ENCODE peak calls at places on chromosomes 6 and 20, in nine cellular contexts. J is progenitor cell of endocrine pancreas, K is foreskin keratinocyte, S is PC-3, G is thoracic aorta, N is cardiac muscle cell, A is choroid plexus epithelial cell, C is neural progenitor cell, M is colonic mucosa. I is an unnamed sample.
A peak's percentile ranks its signal among the peaks of the same experiment; 100 is the strongest.

GRCh38 chr20:35079472-35080347 is 12.9 kb downstream of the TRPC4AP start:
- DNase-seq in J (no peak), K (no peak), S (no peak), G (no peak), N (no peak), A (no peak), C (no peak), M (no peak), I (no peak)

GRCh38 chr20:3119044-3119443 is 34.5 kb upstream of the AVP start:
- DNase-seq in J (no peak), K (no peak), S (no peak), G (no peak), N (no peak), A (no peak), C (no peak), M (no peak), I (no peak)

GRCh38 chr6:130862370-130862769 is 35.2 kb downstream of the SMLR1 start:
- DNase-seq in J (no peak), K (no peak), S (no peak), G (no peak), N (no peak), A (no peak), C (no peak), M (no peak), I (no peak)

GRCh38 chr6:16319813-16320532 is 81.6 kb downstream of the GMPR start:
- DNase-seq in J (no peak), K (peak; percentile 75), S (peak; percentile 83), G (peak; percentile 72), N (peak; percentile 74), A (peak; percentile 93), C (no peak), M (peak; percentile 40), I (peak; percentile 94)

GRCh38 chr20:11682285-11682684 is 235.4 kb upstream of the BTBD3 start:
- DNase-seq in J (no peak), K (no peak), S (no peak), G (no peak), N (no peak), A (no peak), C (no peak), M (no peak), I (no peak)

GRCh38 chr20:32971703-32972161 is 32.5 kb downstream of the SUN5 start:
- DNase-seq in J (no peak), K (no peak), S (no peak), G (no peak), N (peak; percentile 69), A (peak; percentile 19), C (peak; percentile 26), M (peak; percentile 15), I (no peak)

GRCh38 chr6:148166339-148166949 is 176.2 kb upstream of the SASH1 start:
- DNase-seq in J (no peak), K (no peak), S (peak; percentile 70), G (no peak), N (peak; percentile 55), A (peak; percentile 83), C (peak; percentile 61), M (no peak), I (no peak)

GRCh38 chr6:39932386-39932785 is 1.9 kb downstream of the MOCS1 start:
- DNase-seq in J (no peak), K (no peak), S (no peak), G (no peak), N (no peak), A (no peak), C (no peak), M (no peak), I (no peak)

GRCh38 chr6:18154507-18155272 is at the start of gene TPMT:
- DNase-seq in J (peak; percentile 97), K (no peak), S (peak; percentile 16), G (no peak), N (no peak), A (no peak), C (peak; percentile 97), M (peak; percentile 99), I (no peak)

GRCh38 chr6:140548379-140548778 is 1173.9 kb upstream of the CITED2 start:
- DNase-seq in J (no peak), K (no peak), S (no peak), G (no peak), N (no peak), A (no peak), C (no peak), M (no peak), I (no peak)

GRCh38 chr6:112234596-112234995 is 19.8 kb downstream of the LAMA4 start:
- DNase-seq in J (no peak), K (no peak), S (no peak), G (no peak), N (no peak), A (peak; percentile 77), C (no peak), M (no peak), I (no peak)

GRCh38 chr6:83889625-83890024 is 30.1 kb downstream of the CYB5R4 start:
- DNase-seq in J (no peak), K (no peak), S (no peak), G (no peak), N (no peak), A (no peak), C (no peak), M (no peak), I (no peak)

GRCh38 chr6:83853968-83854501 is 875 bp downstream of the RIPPLY2 start:
- DNase-seq in J (no peak), K (no peak), S (no peak), G (no peak), N (no peak), A (no peak), C (peak; percentile 52), M (no peak), I (no peak)

GRCh38 chr20:7770046-7770445 is 170.2 kb downstream of the HAO1 start:
- DNase-seq in J (no peak), K (no peak), S (no peak), G (no peak), N (no peak), A (no peak), C (no peak), M (no peak), I (no peak)

GRCh38 chr6:42674780-42675179 is 47.6 kb downstream of the PRPH2 start:
- DNase-seq in J (no peak), K (no peak), S (no peak), G (no peak), N (no peak), A (no peak), C (no peak), M (no peak), I (no peak)

GRCh38 chr6:4351857-4352669 is 216.7 kb upstream of the ECI2 start:
- DNase-seq in J (no peak), K (peak; percentile 80), S (peak; percentile 88), G (peak; percentile 56), N (no peak), A (peak; percentile 91), C (peak; percentile 14), M (peak; percentile 32), I (peak; percentile 90)

GRCh38 chr6:158285321-158285960 is 26.8 kb upstream of the TULP4 start:
- DNase-seq in J (no peak), K (no peak), S (no peak), G (no peak), N (no peak), A (peak; percentile 24), C (peak; percentile 31), M (no peak), I (no peak)

GRCh38 chr20:47215653-47216397 is 140.7 kb downstream of the ZMYND8 start:
- DNase-seq in J (no peak), K (no peak), S (no peak), G (no peak), N (no peak), A (no peak), C (no peak), M (no peak), I (no peak)

GRCh38 chr6:25627001-25627400 is 25.0 kb upstream of the SCGN start:
- DNase-seq in J (no peak), K (no peak), S (no peak), G (no peak), N (no peak), A (no peak), C (no peak), M (no peak), I (no peak)

GRCh38 chr6:164122109-164122508 is 707.6 kb downstream of the QKI start:
- DNase-seq in J (no peak), K (no peak), S (no peak), G (no peak), N (no peak), A (no peak), C (no peak), M (no peak), I (no peak)

GRCh38 chr6:14035448-14035847 is 82.1 kb upstream of the CD83 start:
- DNase-seq in J (no peak), K (peak; percentile 60), S (peak; percentile 73), G (no peak), N (peak; percentile 28), A (peak; percentile 85), C (peak; percentile 54), M (no peak), I (no peak)

GRCh38 chr6:105592329-105592728 is 189.4 kb upstream of the PREP start:
- DNase-seq in J (no peak), K (peak; percentile 98), S (peak; percentile 95), G (no peak), N (no peak), A (no peak), C (no peak), M (no peak), I (no peak)

GRCh38 chr6:137811121-137811911 is 55.7 kb upstream of the TNFAIP3 start:
- DNase-seq in J (no peak), K (peak; percentile 93), S (peak; percentile 80), G (peak; percentile 26), N (no peak), A (peak; percentile 95), C (peak; percentile 4), M (peak; percentile 84), I (peak; percentile 76)

GRCh38 chr6:81753709-81754678 is 1.5 kb upstream of the TENT5A start:
- DNase-seq in J (peak; percentile 61), K (no peak), S (peak; percentile 65), G (peak; percentile 54), N (peak; percentile 74), A (peak; percentile 62), C (peak; percentile 79), M (peak; percentile 93), I (peak; percentile 94)
- TF ChIP-seq CTCF in J (peak; percentile 73), K (peak; percentile 84), S (peak; percentile 75), G (peak; percentile 72), N (peak; percentile 68), A (peak; percentile 73), C (peak; percentile 66), M (peak; percentile 79), I (peak; percentile 74)

GRCh38 chr6:69622924-69623323 is 173.9 kb downstream of the LMBRD1 start:
- DNase-seq in J (no peak), K (no peak), S (no peak), G (no peak), N (no peak), A (no peak), C (peak; percentile 43), M (no peak), I (no peak)
- TF ChIP-seq CTCF in J (peak; percentile 33), K (no peak), S (no peak), G (no peak), N (no peak), A (no peak), C (peak; percentile 33), M (no peak), I (no peak)

GRCh38 chr6:143592335-143592734 is 80.8 kb upstream of the FUCA2 start:
- DNase-seq in J (no peak), K (no peak), S (peak; percentile 39), G (no peak), N (no peak), A (no peak), C (peak; percentile 69), M (no peak), I (no peak)
- TF ChIP-seq CTCF in J (peak; percentile 40), K (peak; percentile 58), S (peak; percentile 61), G (no peak), N (peak; percentile 30), A (peak; percentile 43), C (peak; percentile 68), M (no peak), I (no peak)

GRCh38 chr20:62907377-62908317 is 18.7 kb downstream of the DIDO1 start:
- DNase-seq in J (no peak), K (no peak), S (no peak), G (no peak), N (peak; percentile 30), A (no peak), C (peak; percentile 63), M (no peak), I (no peak)
- TF ChIP-seq CTCF in J (peak; percentile 65), K (peak; percentile 58), S (peak; percentile 68), G (no peak), N (peak; percentile 46), A (peak; percentile 68), C (peak; percentile 64), M (peak; percentile 24), I (no peak)